ENCODE peak calls at places on chromosomes 5 and 9, in nine cellular contexts. One of them, this sample, is unnamed.

GRCh38 chr9:16213781-16214515 is 656.5 kb downstream of the BNC2 start:
- DNase-seq in foreskin keratinocyte: no peak
- DNase-seq in SK-N-SH: no peak
- DNase-seq in fibroblast of lung: peak; percentile 99
- DNase-seq in sigmoid colon: peak; percentile 89
- DNase-seq in tibial nerve: peak; percentile 36
- DNase-seq in body of pancreas: peak; percentile 15
- DNase-seq in tibial artery: peak; percentile 87
- DNase-seq in PC-3: peak; percentile 93
- DNase-seq in this sample: peak; percentile 96

GRCh38 chr9:79565245-79565644 is 6.5 kb upstream of the TLE4 start:
- DNase-seq in foreskin keratinocyte: peak; percentile 84
- DNase-seq in SK-N-SH: no peak
- DNase-seq in fibroblast of lung: no peak
- DNase-seq in sigmoid colon: no peak
- DNase-seq in tibial nerve: no peak
- DNase-seq in body of pancreas: no peak
- DNase-seq in tibial artery: no peak
- DNase-seq in PC-3: peak; percentile 65
- DNase-seq in this sample: no peak

GRCh38 chr5:95081500-95082355 is 203.2 kb downstream of the MCTP1 start:
- DNase-seq in foreskin keratinocyte: peak; percentile 72
- DNase-seq in SK-N-SH: no peak
- DNase-seq in fibroblast of lung: peak; percentile 88
- DNase-seq in sigmoid colon: peak; percentile 66
- DNase-seq in tibial nerve: peak; percentile 26
- DNase-seq in body of pancreas: peak; percentile 20
- DNase-seq in tibial artery: no peak
- DNase-seq in PC-3: peak; percentile 83
- DNase-seq in this sample: peak; percentile 47

GRCh38 chr9:121138973-121139372 is 62.7 kb downstream of the RAB14 start:
- DNase-seq in foreskin keratinocyte: peak; percentile 29
- DNase-seq in SK-N-SH: no peak
- DNase-seq in fibroblast of lung: no peak
- DNase-seq in sigmoid colon: no peak
- DNase-seq in tibial nerve: no peak
- DNase-seq in body of pancreas: no peak
- DNase-seq in tibial artery: no peak
- DNase-seq in PC-3: no peak
- DNase-seq in this sample: no peak

GRCh38 chr9:123957168-123957721 is 27.3 kb upstream of the DENND1A start:
- DNase-seq in foreskin keratinocyte: no peak
- DNase-seq in SK-N-SH: no peak
- DNase-seq in fibroblast of lung: no peak
- DNase-seq in sigmoid colon: no peak
- DNase-seq in tibial nerve: no peak
- DNase-seq in body of pancreas: no peak
- DNase-seq in tibial artery: no peak
- DNase-seq in PC-3: peak; percentile 63
- DNase-seq in this sample: no peak

GRCh38 chr9:123327697-123328100 is 28.3 kb upstream of the CRB2 start:
- DNase-seq in foreskin keratinocyte: peak; percentile 27
- DNase-seq in SK-N-SH: no peak
- DNase-seq in fibroblast of lung: no peak
- DNase-seq in sigmoid colon: no peak
- DNase-seq in tibial nerve: no peak
- DNase-seq in body of pancreas: peak; percentile 89
- DNase-seq in tibial artery: no peak
- DNase-seq in PC-3: peak; percentile 85
- DNase-seq in this sample: peak; percentile 67

GRCh38 chr9:80143899-80144298 is 572.1 kb downstream of the TLE4 start:
- DNase-seq in foreskin keratinocyte: no peak
- DNase-seq in SK-N-SH: no peak
- DNase-seq in fibroblast of lung: no peak
- DNase-seq in sigmoid colon: no peak
- DNase-seq in tibial nerve: no peak
- DNase-seq in body of pancreas: no peak
- DNase-seq in tibial artery: no peak
- DNase-seq in PC-3: no peak
- DNase-seq in this sample: no peak

GRCh38 chr5:165497707-165498106 is 1992.3 kb downstream of the MAT2B start:
- DNase-seq in foreskin keratinocyte: no peak
- DNase-seq in SK-N-SH: peak; percentile 23
- DNase-seq in fibroblast of lung: peak; percentile 17
- DNase-seq in sigmoid colon: no peak
- DNase-seq in tibial nerve: no peak
- DNase-seq in body of pancreas: peak; percentile 10
- DNase-seq in tibial artery: no peak
- DNase-seq in PC-3: peak; percentile 49
- DNase-seq in this sample: no peak

GRCh38 chr9:103552712-103553111 is 541.4 kb upstream of the SMC2 start:
- DNase-seq in foreskin keratinocyte: no peak
- DNase-seq in SK-N-SH: no peak
- DNase-seq in fibroblast of lung: no peak
- DNase-seq in sigmoid colon: no peak
- DNase-seq in tibial nerve: no peak
- DNase-seq in body of pancreas: no peak
- DNase-seq in tibial artery: no peak
- DNase-seq in PC-3: no peak
- DNase-seq in this sample: no peak

GRCh38 chr5:111072949-111073682 is 1.6 kb downstream of the TSLP start:
- DNase-seq in foreskin keratinocyte: no peak
- DNase-seq in SK-N-SH: peak; percentile 84
- DNase-seq in fibroblast of lung: no peak
- DNase-seq in sigmoid colon: peak; percentile 71
- DNase-seq in tibial nerve: no peak
- DNase-seq in body of pancreas: peak; percentile 48
- DNase-seq in tibial artery: peak; percentile 76
- DNase-seq in PC-3: no peak
- DNase-seq in this sample: peak; percentile 79

GRCh38 chr9:79054500-79054899 is 517.3 kb upstream of the TLE4 start:
- DNase-seq in foreskin keratinocyte: no peak
- DNase-seq in SK-N-SH: no peak
- DNase-seq in fibroblast of lung: peak; percentile 10
- DNase-seq in sigmoid colon: no peak
- DNase-seq in tibial nerve: no peak
- DNase-seq in body of pancreas: no peak
- DNase-seq in tibial artery: no peak
- DNase-seq in PC-3: no peak
- DNase-seq in this sample: peak; percentile 3

GRCh38 chr5:149345892-149346222 is 558 bp downstream of the GRPEL2 start:
- DNase-seq in foreskin keratinocyte: peak; percentile 3
- DNase-seq in SK-N-SH: no peak
- DNase-seq in fibroblast of lung: peak; percentile 56
- DNase-seq in sigmoid colon: no peak
- DNase-seq in tibial nerve: no peak
- DNase-seq in body of pancreas: no peak
- DNase-seq in tibial artery: no peak
- DNase-seq in PC-3: peak; percentile 52
- DNase-seq in this sample: no peak

GRCh38 chr5:39498247-39498952 is 73.6 kb upstream of the DAB2 start:
- DNase-seq in foreskin keratinocyte: no peak
- DNase-seq in SK-N-SH: no peak
- DNase-seq in fibroblast of lung: peak; percentile 48
- DNase-seq in sigmoid colon: no peak
- DNase-seq in tibial nerve: no peak
- DNase-seq in body of pancreas: no peak
- DNase-seq in tibial artery: no peak
- DNase-seq in PC-3: peak; percentile 71
- DNase-seq in this sample: no peak

GRCh38 chr5:5572010-5572982 is 149.8 kb downstream of the ICE1 start:
- DNase-seq in foreskin keratinocyte: no peak
- DNase-seq in SK-N-SH: no peak
- DNase-seq in fibroblast of lung: no peak
- DNase-seq in sigmoid colon: peak; percentile 80
- DNase-seq in tibial nerve: peak; percentile 19
- DNase-seq in body of pancreas: peak; percentile 27
- DNase-seq in tibial artery: peak; percentile 91
- DNase-seq in PC-3: no peak
- DNase-seq in this sample: no peak

GRCh38 chr5:115816226-115817042 is at the start of gene CDO1:
- DNase-seq in foreskin keratinocyte: no peak
- DNase-seq in SK-N-SH: peak; percentile 85
- DNase-seq in fibroblast of lung: peak; percentile 80
- DNase-seq in sigmoid colon: peak; percentile 71
- DNase-seq in tibial nerve: peak; percentile 61
- DNase-seq in body of pancreas: peak; percentile 48
- DNase-seq in tibial artery: peak; percentile 74
- DNase-seq in PC-3: no peak
- DNase-seq in this sample: peak; percentile 71

GRCh38 chr5:112649882-112650281 is 87.8 kb upstream of the APC start:
- DNase-seq in foreskin keratinocyte: peak; percentile 89
- DNase-seq in SK-N-SH: no peak
- DNase-seq in fibroblast of lung: no peak
- DNase-seq in sigmoid colon: no peak
- DNase-seq in tibial nerve: no peak
- DNase-seq in body of pancreas: peak; percentile 87
- DNase-seq in tibial artery: no peak
- DNase-seq in PC-3: peak; percentile 93
- DNase-seq in this sample: no peak

GRCh38 chr5:146199216-146199815 is 4.1 kb upstream of the RBM27 start:
- DNase-seq in foreskin keratinocyte: no peak
- DNase-seq in SK-N-SH: no peak
- DNase-seq in fibroblast of lung: no peak
- DNase-seq in sigmoid colon: no peak
- DNase-seq in tibial nerve: no peak
- DNase-seq in body of pancreas: no peak
- DNase-seq in tibial artery: no peak
- DNase-seq in PC-3: no peak
- DNase-seq in this sample: no peak

GRCh38 chr5:154395407-154396106 is 50.2 kb upstream of the SAP30L start:
- DNase-seq in foreskin keratinocyte: peak; percentile 67
- DNase-seq in SK-N-SH: no peak
- DNase-seq in fibroblast of lung: no peak
- DNase-seq in sigmoid colon: no peak
- DNase-seq in tibial nerve: no peak
- DNase-seq in body of pancreas: peak; percentile 35
- DNase-seq in tibial artery: peak; percentile 40
- DNase-seq in PC-3: peak; percentile 59
- DNase-seq in this sample: no peak

GRCh38 chr5:135539430-135540005 is 3.8 kb upstream of the NEUROG1 start:
- DNase-seq in foreskin keratinocyte: no peak
- DNase-seq in SK-N-SH: no peak
- DNase-seq in fibroblast of lung: no peak
- DNase-seq in sigmoid colon: no peak
- DNase-seq in tibial nerve: no peak
- DNase-seq in body of pancreas: no peak
- DNase-seq in tibial artery: no peak
- DNase-seq in PC-3: no peak
- DNase-seq in this sample: no peak

GRCh38 chr5:135537271-135537670 is 1.5 kb upstream of the NEUROG1 start:
- DNase-seq in foreskin keratinocyte: no peak
- DNase-seq in SK-N-SH: no peak
- DNase-seq in fibroblast of lung: no peak
- DNase-seq in sigmoid colon: no peak
- DNase-seq in tibial nerve: no peak
- DNase-seq in body of pancreas: no peak
- DNase-seq in tibial artery: no peak
- DNase-seq in PC-3: no peak
- DNase-seq in this sample: no peak

GRCh38 chr5:135538261-135538660 is 2.5 kb upstream of the NEUROG1 start:
- DNase-seq in foreskin keratinocyte: no peak
- DNase-seq in SK-N-SH: no peak
- DNase-seq in fibroblast of lung: no peak
- DNase-seq in sigmoid colon: no peak
- DNase-seq in tibial nerve: no peak
- DNase-seq in body of pancreas: no peak
- DNase-seq in tibial artery: no peak
- DNase-seq in PC-3: no peak
- DNase-seq in this sample: no peak

GRCh38 chr5:135535820-135536801 is at the start of gene NEUROG1:
- DNase-seq in foreskin keratinocyte: no peak
- DNase-seq in SK-N-SH: peak; percentile 61
- DNase-seq in fibroblast of lung: no peak
- DNase-seq in sigmoid colon: no peak
- DNase-seq in tibial nerve: no peak
- DNase-seq in body of pancreas: no peak
- DNase-seq in tibial artery: no peak
- DNase-seq in PC-3: no peak
- DNase-seq in this sample: peak; percentile 78

DNA sequence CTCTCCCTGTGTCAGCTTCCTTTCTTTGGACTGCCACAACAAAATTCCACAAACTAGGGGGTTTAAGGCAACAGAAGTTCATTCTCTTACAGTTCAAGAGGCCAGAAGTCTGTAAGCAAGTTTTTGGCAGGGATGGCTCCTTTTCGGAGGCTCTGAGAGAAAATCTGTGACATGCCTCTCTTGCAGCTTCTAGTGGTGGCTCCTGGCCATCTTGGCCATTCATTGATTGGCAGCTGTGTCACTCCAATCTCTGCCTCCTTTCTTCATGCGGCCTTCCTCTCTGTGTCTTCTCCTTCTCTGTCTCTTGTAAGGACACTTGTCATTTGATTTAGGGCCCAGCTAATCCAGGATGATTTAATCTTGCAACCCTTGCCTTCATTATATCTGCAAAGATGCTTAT is 2.0 kb upstream of the NEUROG1 start:
- DNase-seq in foreskin keratinocyte: no peak
- DNase-seq in SK-N-SH: no peak
- DNase-seq in fibroblast of lung: no peak
- DNase-seq in sigmoid colon: no peak
- DNase-seq in tibial nerve: no peak
- DNase-seq in body of pancreas: no peak
- DNase-seq in tibial artery: no peak
- DNase-seq in PC-3: no peak
- DNase-seq in this sample: no peak
- H3K27me3 ChIP-seq in foreskin keratinocyte: peaks cover 96% of the 10 kb centered on the region
- H3K27me3 ChIP-seq in SK-N-SH: peaks cover 85% of the 10 kb centered on the region
- H3K27me3 ChIP-seq in fibroblast of lung: peaks cover 52% of the 10 kb centered on the region
- H3K27me3 ChIP-seq in sigmoid colon: peaks cover 72% of the 10 kb centered on the region
- H3K27me3 ChIP-seq in tibial nerve: no peaks in the 10 kb centered on the region
- H3K27me3 ChIP-seq in body of pancreas: no peaks in the 10 kb centered on the region
- H3K27me3 ChIP-seq in tibial artery: peaks cover 88% of the 10 kb centered on the region
- H3K27me3 ChIP-seq in PC-3: peaks cover 42% of the 10 kb centered on the region
- H3K27me3 ChIP-seq in this sample: peaks cover 98% of the 10 kb centered on the region

GRCh38 chr5:171616002-171616780 is 169.4 kb upstream of the SMIM23 start:
- DNase-seq in foreskin keratinocyte: no peak
- DNase-seq in SK-N-SH: peak; percentile 59
- DNase-seq in fibroblast of lung: no peak
- DNase-seq in sigmoid colon: peak; percentile 15
- DNase-seq in tibial nerve: no peak
- DNase-seq in body of pancreas: no peak
- DNase-seq in tibial artery: no peak
- DNase-seq in PC-3: no peak
- DNase-seq in this sample: no peak
- H3K27me3 ChIP-seq in foreskin keratinocyte: peaks cover 27% of the 10 kb centered on the region
- H3K27me3 ChIP-seq in SK-N-SH: peaks cover 8% of the 10 kb centered on the region
- H3K27me3 ChIP-seq in fibroblast of lung: peaks cover 18% of the 10 kb centered on the region
- H3K27me3 ChIP-seq in sigmoid colon: no peaks in the 10 kb centered on the region
- H3K27me3 ChIP-seq in tibial nerve: no peaks in the 10 kb centered on the region
- H3K27me3 ChIP-seq in body of pancreas: no peaks in the 10 kb centered on the region
- H3K27me3 ChIP-seq in tibial artery: peaks cover 42% of the 10 kb centered on the region
- H3K27me3 ChIP-seq in PC-3: peaks cover 46% of the 10 kb centered on the region
- H3K27me3 ChIP-seq in this sample: peaks cover 22% of the 10 kb centered on the region

GRCh38 chr5:73312872-73313510 is 135.6 kb downstream of the FOXD1 start:
- DNase-seq in foreskin keratinocyte: no peak
- DNase-seq in SK-N-SH: no peak
- DNase-seq in fibroblast of lung: no peak
- DNase-seq in sigmoid colon: no peak
- DNase-seq in tibial nerve: no peak
- DNase-seq in body of pancreas: no peak
- DNase-seq in tibial artery: no peak
- DNase-seq in PC-3: no peak
- DNase-seq in this sample: peak; percentile 52
- H3K27me3 ChIP-seq in foreskin keratinocyte: no peaks in the 10 kb centered on the region
- H3K27me3 ChIP-seq in SK-N-SH: no peaks in the 10 kb centered on the region
- H3K27me3 ChIP-seq in fibroblast of lung: no peaks in the 10 kb centered on the region
- H3K27me3 ChIP-seq in sigmoid colon: peaks cover 13% of the 10 kb centered on the region
- H3K27me3 ChIP-seq in tibial nerve: no peaks in the 10 kb centered on the region
- H3K27me3 ChIP-seq in body of pancreas: no peaks in the 10 kb centered on the region
- H3K27me3 ChIP-seq in tibial artery: peaks cover 52% of the 10 kb centered on the region
- H3K27me3 ChIP-seq in PC-3: no peaks in the 10 kb centered on the region
- H3K27me3 ChIP-seq in this sample: no peaks in the 10 kb centered on the region

GRCh38 chr9:136148766-136149165 is 30.1 kb upstream of the TMEM250 start:
- DNase-seq in foreskin keratinocyte: no peak
- DNase-seq in SK-N-SH: no peak
- DNase-seq in fibroblast of lung: no peak
- DNase-seq in sigmoid colon: no peak
- DNase-seq in tibial nerve: no peak
- DNase-seq in body of pancreas: no peak
- DNase-seq in tibial artery: no peak
- DNase-seq in PC-3: no peak
- DNase-seq in this sample: no peak
- H3K27me3 ChIP-seq in foreskin keratinocyte: peaks cover 31% of the 10 kb centered on the region
- H3K27me3 ChIP-seq in SK-N-SH: peaks cover 27% of the 10 kb centered on the region
- H3K27me3 ChIP-seq in fibroblast of lung: no peaks in the 10 kb centered on the region
- H3K27me3 ChIP-seq in sigmoid colon: peaks cover 47% of the 10 kb centered on the region
- H3K27me3 ChIP-seq in tibial nerve: no peaks in the 10 kb centered on the region
- H3K27me3 ChIP-seq in body of pancreas: no peaks in the 10 kb centered on the region
- H3K27me3 ChIP-seq in tibial artery: peaks cover 51% of the 10 kb centered on the region
- H3K27me3 ChIP-seq in PC-3: no peaks in the 10 kb centered on the region
- H3K27me3 ChIP-seq in this sample: peaks cover 8% of the 10 kb centered on the region

This sample was measured in osteoblast.